ENCODE peak calls at places on chromosomes 2 and 18, in nine cellular contexts. B is adrenal gland, Z is A549, D is IMR-90, M is transverse colon, R is heart left ventricle, W is lower leg skin, T is gastrocnemius medialis, O is stomach. E is an unnamed sample.

GRCh38 chr2:214341636-214342035 is 69.2 kb upstream of the VWC2L start:
- DNase-seq in D (peak; percentile 3), O (no peak), M (no peak), T (no peak), W (no peak), R (no peak), B (no peak), Z (no peak), E (no peak)

GRCh38 chr2:156401863-156402262 is 34.3 kb upstream of the GPD2 start:
- DNase-seq in W (no peak), T (no peak), Z (no peak), D (no peak), O (no peak), R (no peak), B (no peak), M (no peak), E (no peak)

GRCh38 chr2:47089083-47089464 is 66.0 kb downstream of the STPG4 start:
- DNase-seq in W (no peak), T (no peak), B (no peak), O (no peak), D (peak; percentile 77), Z (peak; percentile 79), R (no peak), M (no peak), E (no peak)

GRCh38 chr2:11163439-11164317 is 8.4 kb downstream of the SLC66A3 start:
- DNase-seq in B (no peak), Z (no peak), T (no peak), R (no peak), W (peak; percentile 64), O (no peak), D (no peak), M (no peak), E (no peak)

GRCh38 chr2:239212121-239212520 is 188.7 kb downstream of the HDAC4 start:
- DNase-seq in R (no peak), B (no peak), W (no peak), T (peak; percentile 4), M (no peak), D (no peak), Z (no peak), O (no peak), E (no peak)

GRCh38 chr2:98519156-98519555 is 74.5 kb downstream of the INPP4A start:
- DNase-seq in R (no peak), M (no peak), W (no peak), D (peak; percentile 50), Z (no peak), T (no peak), O (no peak), B (peak; percentile 50), E (no peak)

GRCh38 chr2:167764772-167765341 is 482.5 kb downstream of the STK39 start:
- DNase-seq in B (no peak), W (no peak), R (no peak), T (no peak), O (no peak), Z (no peak), M (no peak), D (no peak), E (no peak)

GRCh38 chr2:191304939-191305875 is 60.0 kb downstream of the MYO1B start:
- DNase-seq in O (no peak), W (peak; percentile 86), R (peak; percentile 67), Z (no peak), M (peak; percentile 17), D (peak; percentile 89), T (peak; percentile 60), B (peak; percentile 37), E (no peak)

GRCh38 chr18:59546164-59546563 is 151.1 kb downstream of the CCBE1 start:
- DNase-seq in T (no peak), R (no peak), Z (no peak), W (no peak), B (peak; percentile 55), M (no peak), D (peak; percentile 94), O (no peak), E (no peak)

GRCh38 chr2:147382322-147382948 is 462.4 kb upstream of the ACVR2A start:
- DNase-seq in W (no peak), Z (no peak), D (no peak), B (no peak), T (peak; percentile 15), O (no peak), M (peak; percentile 8), R (no peak), E (peak; percentile 39)

GRCh38 chr2:212638694-212639093 is 100.1 kb upstream of the ERBB4 start:
- DNase-seq in B (no peak), T (no peak), W (no peak), R (no peak), Z (no peak), O (no peak), D (no peak), M (no peak), E (no peak)

GRCh38 chr18:31586616-31587015 is 5.1 kb upstream of the TTR start:
- DNase-seq in W (no peak), B (no peak), Z (no peak), M (no peak), T (no peak), D (no peak), R (no peak), O (no peak), E (no peak)

GRCh38 chr2:81876628-81877027 is 1572.1 kb upstream of the LRRTM1 start:
- DNase-seq in B (no peak), T (no peak), R (no peak), Z (no peak), W (no peak), M (no peak), D (no peak), O (no peak), E (no peak)

GRCh38 chr18:49178736-49179135 is 228.0 kb upstream of the SMAD7 start:
- DNase-seq in M (no peak), T (no peak), B (no peak), R (no peak), W (no peak), O (peak; percentile 34), Z (peak; percentile 48), D (peak; percentile 23), E (no peak)

GRCh38 chr2:22382439-22383169 is 1002.4 kb upstream of the KLHL29 start:
- DNase-seq in T (no peak), O (no peak), D (no peak), B (no peak), M (no peak), Z (no peak), W (no peak), R (no peak), E (no peak)

GRCh38 chr2:205438241-205438640 is 244.1 kb upstream of the NRP2 start:
- DNase-seq in T (no peak), R (no peak), O (no peak), B (no peak), W (no peak), M (no peak), Z (no peak), D (no peak), E (no peak)

GRCh38 chr2:175436076-175436475 is 254.6 kb upstream of the ATP5MC3 start:
- DNase-seq in R (no peak), O (no peak), T (no peak), M (no peak), Z (no peak), W (no peak), B (no peak), D (no peak), E (no peak)

GRCh38 chr18:51659781-51660180 is 462.3 kb upstream of the MEX3C start:
- DNase-seq in Z (no peak), W (no peak), O (no peak), D (no peak), M (no peak), R (no peak), B (no peak), T (no peak), E (no peak)
- TF ChIP-seq POLR2A in Z (no peak), W (no peak), O (no peak), D (no peak), M (no peak), R (no peak), B (no peak), T (no peak), E (no peak)

DNA sequence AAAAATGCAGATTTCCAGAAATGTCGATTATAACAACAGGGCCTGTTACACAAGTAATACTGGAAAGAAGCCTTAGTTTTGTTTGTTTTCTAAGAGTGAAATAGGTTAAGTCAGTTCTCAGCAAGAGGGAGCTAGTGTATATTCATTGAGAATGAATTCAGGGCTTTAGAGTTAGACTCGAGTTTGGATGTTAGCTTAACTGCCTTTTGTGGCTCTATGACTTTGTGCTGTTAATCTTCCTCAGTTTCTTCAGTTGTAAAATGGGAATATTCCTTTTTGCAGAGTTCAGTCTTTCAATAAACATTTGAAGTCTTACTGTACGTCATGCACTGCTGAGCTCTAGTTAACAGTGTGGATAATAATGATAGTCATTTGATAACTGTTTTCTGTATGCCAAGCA is 989 bp downstream of the NDUFV2 start:
- DNase-seq in B (no peak), R (no peak), W (no peak), O (no peak), T (no peak), Z (no peak), M (no peak), D (peak; percentile 49), E (no peak)
- TF ChIP-seq CTCF in B (no peak), R (no peak), W (no peak), O (no peak), T (no peak), Z (no peak), M (no peak), D (peak; percentile 32), E (peak; percentile 36)

DNA sequence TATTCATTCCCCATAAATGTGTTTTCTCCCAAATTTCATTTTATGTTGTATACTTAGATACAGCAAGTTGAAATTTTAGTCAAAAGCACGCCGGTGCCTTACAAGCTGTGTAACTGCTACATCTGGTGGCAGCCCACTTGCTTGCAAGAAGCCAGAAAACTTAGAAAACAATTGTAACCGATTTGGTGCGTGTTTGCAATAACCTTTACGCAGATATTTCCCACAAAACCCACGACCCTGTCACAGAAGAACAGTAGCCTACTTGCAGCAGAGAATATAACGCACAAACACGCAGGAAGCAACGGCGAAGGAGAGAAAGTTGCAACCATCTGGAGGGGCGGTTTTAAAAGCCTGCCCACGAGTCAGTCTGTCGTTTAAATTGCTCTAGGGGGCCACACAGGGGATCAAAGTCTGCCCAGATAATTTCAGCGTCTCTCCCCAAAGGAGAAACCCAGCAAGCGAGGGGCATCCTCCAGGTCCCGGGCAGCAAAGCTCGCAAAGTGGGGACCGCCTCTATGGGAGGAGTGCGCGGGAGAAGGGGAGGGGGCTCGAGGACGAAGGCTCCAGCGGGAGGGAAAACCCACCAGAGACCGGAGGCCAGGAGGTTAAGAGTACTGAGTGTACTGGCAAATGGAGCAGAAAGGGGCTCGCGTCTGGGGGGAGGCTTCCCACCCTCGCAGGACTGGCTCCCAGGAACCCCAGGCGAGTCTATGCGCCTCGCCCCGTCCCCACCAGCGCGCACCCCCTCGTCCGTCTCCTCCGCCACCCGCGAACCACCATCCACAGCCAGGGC is 1.2 kb downstream of the TLK1 start:
- DNase-seq in Z (peak; percentile 67), R (peak; percentile 48), M (peak; percentile 49), W (peak; percentile 89), T (peak; percentile 25), B (peak; percentile 53), D (peak; percentile 80), O (peak; percentile 33), E (peak; percentile 62)
- TF ChIP-seq POLR2A in Z (peak; percentile 41), R (no peak), M (no peak), W (no peak), T (peak; percentile 19), B (no peak), D (no peak), O (no peak), E (no peak)

DNA sequence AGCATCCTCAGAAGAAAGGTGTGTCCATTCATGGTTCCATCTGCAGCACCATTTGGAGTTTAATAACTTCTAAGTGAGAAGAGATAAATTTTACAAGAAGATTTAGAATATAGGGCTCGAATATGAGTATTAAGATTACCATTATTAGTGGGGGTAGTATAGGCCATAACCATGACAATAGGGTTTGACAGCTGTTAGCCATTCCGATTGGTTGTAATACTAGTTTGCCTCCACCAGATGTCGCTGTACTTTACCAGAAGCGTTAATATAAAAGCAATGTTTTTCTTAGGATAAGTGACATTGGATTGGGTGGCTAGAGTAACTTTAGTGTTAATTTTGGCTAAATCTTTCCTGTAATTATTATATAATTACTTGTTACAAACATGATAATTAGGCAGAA is 107.5 kb upstream of the SRD5A2 start:
- DNase-seq in O (no peak), W (no peak), Z (peak; percentile 46), T (no peak), B (no peak), D (no peak), M (no peak), R (no peak), E (no peak)
- TF ChIP-seq CTCF in O (no peak), W (no peak), Z (peak; percentile 62), T (peak; percentile 59), B (peak; percentile 49), D (peak; percentile 43), M (peak; percentile 24), R (peak; percentile 8), E (peak; percentile 41)

E was measured in right lobe of liver.